ENCODE peak calls at places on chromosomes 12 and 14, in ten cellular contexts. R, Q, J, L, T, A, D, W, Z and N are unnamed samples. For H3K9me3, the result is how much of the 10 kb centered on the place peaks cover.

GRCh38 chr12:57196439-57196838 is 20.2 kb upstream of the NXPH4 start:
- DNase-seq in R (no peak), Q (no peak), J (no peak), L (no peak), T (no peak), A (no peak), D (no peak), W (no peak), Z (no peak), N (no peak)

GRCh38 chr12:5232826-5233500 is 189.3 kb downstream of the KCNA5 start:
- DNase-seq in R (no peak), Q (no peak), J (no peak), L (no peak), T (no peak), A (no peak), D (no peak), W (no peak), Z (no peak), N (no peak)

GRCh38 chr12:77433799-77434198 is 368.4 kb upstream of the E2F7 start:
- DNase-seq in R (peak), Q (no peak), J (no peak), L (no peak), T (no peak), A (peak), D (no peak), W (no peak), Z (no peak), N (no peak)

GRCh38 chr14:58026967-58027366 is 125.0 kb downstream of the ARMH4 start:
- DNase-seq in R (no peak), Q (no peak), J (no peak), L (no peak), T (no peak), A (no peak), D (no peak), W (no peak), Z (no peak), N (no peak)

GRCh38 chr12:71645268-71645667 is 18.4 kb downstream of the ZFC3H1 start:
- DNase-seq in R (no peak), Q (no peak), J (no peak), L (no peak), T (no peak), A (no peak), D (no peak), W (no peak), Z (no peak), N (no peak)

GRCh38 chr14:50667491-50668007 is 557 bp downstream of the SAV1 start:
- DNase-seq in R (no peak), Q (no peak), J (no peak), L (no peak), T (peak), A (no peak), D (peak), W (no peak), Z (no peak), N (peak)

GRCh38 chr12:94074216-94074969 is 74.0 kb upstream of the PLXNC1 start:
- DNase-seq in R (no peak), Q (no peak), J (no peak), L (peak), T (peak), A (no peak), D (no peak), W (no peak), Z (no peak), N (no peak)

GRCh38 chr12:532908-533565 is 73.3 kb downstream of the B4GALNT3 start:
- DNase-seq in R (peak), Q (no peak), J (no peak), L (no peak), T (no peak), A (peak), D (no peak), W (no peak), Z (no peak), N (no peak)

GRCh38 chr12:1917172-1918070 is 1.0 kb downstream of the CACNA2D4 start:
- DNase-seq in R (no peak), Q (no peak), J (no peak), L (no peak), T (no peak), A (no peak), D (no peak), W (no peak), Z (no peak), N (no peak)

GRCh38 chr12:96073346-96074336 is 38.3 kb upstream of the LTA4H start:
- DNase-seq in R (no peak), Q (peak), J (no peak), L (no peak), T (no peak), A (no peak), D (no peak), W (no peak), Z (no peak), N (no peak)

GRCh38 chr12:114480309-114481199 is 74.6 kb upstream of the TBX5 start:
- DNase-seq in R (peak), Q (no peak), J (no peak), L (no peak), T (no peak), A (no peak), D (no peak), W (no peak), Z (no peak), N (no peak)

GRCh38 chr12:92080390-92081285 is 65.0 kb downstream of the BTG1 start:
- DNase-seq in R (peak), Q (peak), J (no peak), L (no peak), T (no peak), A (peak), D (peak), W (no peak), Z (peak), N (no peak)

GRCh38 chr12:104049278-104050257 is at the start of gene GLT8D2:
- DNase-seq in R (peak), Q (no peak), J (peak), L (peak), T (peak), A (peak), D (no peak), W (peak), Z (peak), N (no peak)

GRCh38 chr12:119397540-119397939 is 63.0 kb downstream of the CCDC60 start:
- DNase-seq in R (no peak), Q (no peak), J (no peak), L (no peak), T (no peak), A (no peak), D (no peak), W (no peak), Z (no peak), N (no peak)

GRCh38 chr12:66409195-66409871 is 107.0 kb downstream of the HELB start:
- DNase-seq in R (peak), Q (peak), J (no peak), L (no peak), T (no peak), A (peak), D (peak), W (no peak), Z (peak), N (no peak)

GRCh38 chr14:54566410-54567223 is at the start of gene SAMD4A:
- DNase-seq in R (peak), Q (peak), J (peak), L (peak), T (peak), A (peak), D (peak), W (peak), Z (peak), N (peak)

GRCh38 chr14:43706901-43707300 is 800.2 kb downstream of the FSCB start:
- DNase-seq in R (peak), Q (peak), J (no peak), L (no peak), T (no peak), A (no peak), D (no peak), W (no peak), Z (no peak), N (no peak)

GRCh38 chr12:65999564-66000280 is 130.8 kb downstream of the LLPH start:
- DNase-seq in R (peak), Q (no peak), J (no peak), L (no peak), T (no peak), A (peak), D (no peak), W (no peak), Z (no peak), N (no peak)

GRCh38 chr14:89495718-89496117 is 78.7 kb upstream of the FOXN3 start:
- DNase-seq in R (no peak), Q (no peak), J (no peak), L (no peak), T (no peak), A (no peak), D (no peak), W (no peak), Z (no peak), N (no peak)

GRCh38 chr12:11576104-11576503 is 73.4 kb upstream of the ETV6 start:
- DNase-seq in R (peak), Q (peak), J (no peak), L (no peak), T (no peak), A (peak), D (no peak), W (no peak), Z (peak), N (no peak)

GRCh38 chr12:65830305-65830704 is 6.0 kb downstream of the HMGA2 start:
- DNase-seq in R (peak), Q (no peak), J (no peak), L (no peak), T (no peak), A (no peak), D (no peak), W (no peak), Z (no peak), N (no peak)

GRCh38 chr14:81273521-81273920 is 52.8 kb upstream of the GTF2A1 start:
- DNase-seq in R (no peak), Q (no peak), J (no peak), L (no peak), T (no peak), A (no peak), D (no peak), W (no peak), Z (no peak), N (no peak)

GRCh38 chr12:7601407-7601806 is 64.3 kb downstream of the APOBEC1 start:
- DNase-seq in R (no peak), Q (no peak), J (no peak), L (no peak), T (no peak), A (no peak), D (no peak), W (no peak), Z (no peak), N (no peak)

GRCh38 chr12:55724226-55724939 is 4.2 kb downstream of the RDH5 start:
- DNase-seq in R (peak), Q (peak), J (peak), L (peak), T (no peak), A (peak), D (peak), W (no peak), Z (peak), N (no peak)

GRCh38 chr12:3628629-3629028 is 124.3 kb downstream of the CRACR2A start:
- DNase-seq in R (no peak), Q (no peak), J (no peak), L (no peak), T (no peak), A (no peak), D (no peak), W (no peak), Z (no peak), N (no peak)

GRCh38 chr12:32895688-32896437 is 714 bp downstream of the PKP2 start:
- DNase-seq in R (no peak), Q (no peak), J (no peak), L (no peak), T (peak), A (no peak), D (peak), W (peak), Z (no peak), N (peak)

GRCh38 chr14:59679872-59680271 is 103.3 kb upstream of the CCDC175 start:
- DNase-seq in R (no peak), Q (no peak), J (no peak), L (no peak), T (no peak), A (no peak), D (no peak), W (no peak), Z (peak), N (no peak)

GRCh38 chr12:93135286-93136239 is 206.5 kb upstream of the EEA1 start:
- DNase-seq in R (peak), Q (no peak), J (no peak), L (no peak), T (no peak), A (no peak), D (no peak), W (no peak), Z (peak), N (no peak)

GRCh38 chr14:93741556-93742210 is 46.6 kb downstream of the PRIMA1 start:
- DNase-seq in R (no peak), Q (no peak), J (no peak), L (peak), T (peak), A (no peak), D (no peak), W (no peak), Z (no peak), N (no peak)

GRCh38 chr14:22375321-22375930 is 213.6 kb downstream of the DAD1 start:
- DNase-seq in R (peak), Q (peak), J (no peak), L (no peak), T (no peak), A (peak), D (no peak), W (no peak), Z (peak), N (no peak)

GRCh38 chr12:93569301-93569655 is 3.2 kb upstream of the SOCS2 start:
- DNase-seq in R (no peak), Q (no peak), J (no peak), L (no peak), T (no peak), A (no peak), D (no peak), W (no peak), Z (no peak), N (no peak)

GRCh38 chr12:26524862-26525465 is 308.0 kb downstream of the ITPR2 start:
- DNase-seq in R (peak), Q (peak), J (no peak), L (no peak), T (no peak), A (no peak), D (no peak), W (no peak), Z (peak), N (no peak)

GRCh38 chr12:104573-105081 is 38.1 kb downstream of the IQSEC3 start:
- DNase-seq in R (no peak), Q (no peak), J (no peak), L (no peak), T (no peak), A (no peak), D (no peak), W (no peak), Z (no peak), N (no peak)

GRCh38 chr12:103780992-103781391 is 60.0 kb downstream of the NT5DC3 start:
- DNase-seq in R (no peak), Q (no peak), J (no peak), L (peak), T (no peak), A (no peak), D (no peak), W (no peak), Z (no peak), N (no peak)

GRCh38 chr14:105878125-105878524 is 351.7 kb downstream of the TMEM121 start:
- DNase-seq in R (no peak), Q (no peak), J (peak), L (peak), T (no peak), A (no peak), D (peak), W (no peak), Z (no peak), N (no peak)

GRCh38 chr14:72000907-72001306 is 68.7 kb downstream of the RGS6 start:
- DNase-seq in R (no peak), Q (no peak), J (peak), L (peak), T (no peak), A (no peak), D (no peak), W (no peak), Z (no peak), N (no peak)

GRCh38 chr12:43501705-43502104 is 50.3 kb downstream of the ADAMTS20 start:
- DNase-seq in R (peak), Q (peak), J (no peak), L (no peak), T (no peak), A (peak), D (no peak), W (no peak), Z (peak), N (no peak)

GRCh38 chr14:89384636-89385035 is 32.4 kb downstream of the FOXN3 start:
- DNase-seq in R (no peak), Q (no peak), J (no peak), L (no peak), T (no peak), A (no peak), D (no peak), W (no peak), Z (no peak), N (no peak)

DNA sequence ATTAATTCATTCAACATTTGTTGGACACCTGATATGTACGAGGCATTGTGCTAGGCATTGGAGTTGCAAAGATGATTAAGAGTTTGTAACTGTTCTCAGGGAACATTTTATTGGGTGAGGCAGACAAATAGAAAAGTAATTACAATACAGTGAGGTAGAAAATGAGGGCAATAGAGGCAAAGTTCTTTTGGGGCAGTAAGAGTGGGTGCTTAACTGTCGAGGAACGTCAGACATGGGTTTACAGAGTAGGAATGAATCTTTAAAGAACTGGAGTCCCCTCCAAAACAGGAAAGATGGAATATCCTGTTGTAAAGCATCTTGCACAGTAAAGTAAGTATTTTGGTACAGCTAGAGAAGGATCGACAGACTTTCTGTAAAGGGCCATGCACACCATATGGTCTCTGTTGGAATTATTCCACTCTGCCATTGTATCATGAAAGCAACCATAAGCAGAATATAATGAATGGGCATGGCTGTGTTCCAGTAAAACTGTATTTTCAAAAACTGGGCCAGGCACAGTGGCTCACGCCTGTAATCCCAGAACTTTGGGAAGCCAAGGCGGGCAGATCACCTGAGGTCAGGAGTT is 9.1 kb downstream of the CREBL2 start:
- DNase-seq in R (no peak), Q (no peak), J (no peak), L (no peak), T (no peak), A (no peak), D (no peak), W (no peak), Z (no peak), N (no peak)
- H3K4me3 ChIP-seq in R (no peak), Q (no peak), J (no peak), L (no peak), T (no peak), A (no peak), D (no peak), W (no peak), Z (no peak), N (no peak)

GRCh38 chr14:70441641-70442040 is 10.3 kb upstream of the ADAM21 start:
- DNase-seq in R (no peak), Q (no peak), J (no peak), L (no peak), T (no peak), A (no peak), D (no peak), W (no peak), Z (no peak), N (no peak)
- H3K9me3 ChIP-seq in R (under half), Q (under half), J (under half), L (under half), T (under half), A (under half), D (under half), W (under half), Z (under half), N (under half)

DNA sequence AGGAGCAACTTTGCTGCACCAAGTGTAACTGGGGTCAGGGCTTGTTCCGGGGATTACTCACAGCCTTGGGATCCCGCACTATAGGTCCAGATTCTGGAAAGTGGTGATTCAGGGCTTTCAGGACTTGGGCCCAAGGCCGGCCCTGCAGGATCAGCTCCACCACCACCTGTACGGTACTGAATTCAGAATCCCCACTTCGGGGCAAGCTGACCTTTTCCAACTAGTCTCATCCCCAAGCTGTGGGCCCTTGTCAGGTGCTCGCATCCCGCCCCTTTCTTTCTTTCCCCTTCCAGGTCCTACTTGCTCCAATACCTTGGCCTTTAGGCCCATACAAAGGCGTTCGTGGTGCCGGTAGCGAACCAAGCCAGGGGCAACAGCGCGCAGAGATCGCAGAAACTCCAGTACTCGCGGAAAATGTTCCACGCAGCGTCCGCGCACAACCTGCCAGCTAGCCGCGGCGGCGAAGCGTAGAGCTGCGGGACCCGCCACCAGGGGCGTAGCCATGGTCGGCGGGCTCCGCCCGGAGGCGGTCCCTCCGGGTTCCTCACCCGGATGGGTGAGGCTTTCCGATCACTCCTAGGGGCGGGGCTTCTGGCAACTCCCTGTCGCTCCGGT is 487 bp downstream of the TINF2 start:
- DNase-seq in R (peak), Q (no peak), J (peak), L (peak), T (peak), A (peak), D (peak), W (peak), Z (peak), N (peak)
- TF ChIP-seq CTCF in R (peak), Q (no peak), J (peak), L (peak), T (peak), A (peak), D (peak), W (peak), Z (peak), N (peak)

DNA sequence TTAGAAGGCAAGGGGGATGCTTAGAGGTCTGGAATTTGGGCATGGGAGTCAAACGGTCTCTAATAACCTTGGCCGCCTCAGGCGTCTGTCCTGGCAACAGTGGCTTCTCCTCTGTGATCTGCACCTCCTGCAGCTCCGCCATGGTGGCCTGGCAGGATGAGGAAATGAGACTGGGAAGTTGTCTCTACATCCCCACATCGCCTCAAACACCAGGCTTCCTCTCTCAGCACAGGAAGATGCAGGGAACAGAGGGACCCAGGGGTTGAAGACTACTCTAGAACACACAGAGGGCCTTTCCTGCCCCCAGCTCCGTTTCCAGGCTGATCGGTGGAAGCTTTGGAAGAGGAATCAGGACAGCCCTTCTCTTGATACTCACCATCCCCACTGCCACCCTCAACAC is 1.7 kb downstream of the NDRG2 start:
- DNase-seq in R (no peak), Q (no peak), J (no peak), L (peak), T (no peak), A (no peak), D (no peak), W (no peak), Z (no peak), N (no peak)
- H3K4me3 ChIP-seq in R (no peak), Q (no peak), J (peak), L (peak), T (peak), A (no peak), D (no peak), W (peak), Z (no peak), N (peak)

GRCh38 chr12:38157274-38157932 is 159.2 kb upstream of the ALG10B start:
- DNase-seq in R (no peak), Q (no peak), J (no peak), L (no peak), T (no peak), A (no peak), D (no peak), W (peak), Z (no peak), N (no peak)
- H3K9me3 ChIP-seq in R (half or more), Q (under half), J (under half), L (under half), T (under half), A (under half), D (under half), W (under half), Z (under half), N (under half)

DNA sequence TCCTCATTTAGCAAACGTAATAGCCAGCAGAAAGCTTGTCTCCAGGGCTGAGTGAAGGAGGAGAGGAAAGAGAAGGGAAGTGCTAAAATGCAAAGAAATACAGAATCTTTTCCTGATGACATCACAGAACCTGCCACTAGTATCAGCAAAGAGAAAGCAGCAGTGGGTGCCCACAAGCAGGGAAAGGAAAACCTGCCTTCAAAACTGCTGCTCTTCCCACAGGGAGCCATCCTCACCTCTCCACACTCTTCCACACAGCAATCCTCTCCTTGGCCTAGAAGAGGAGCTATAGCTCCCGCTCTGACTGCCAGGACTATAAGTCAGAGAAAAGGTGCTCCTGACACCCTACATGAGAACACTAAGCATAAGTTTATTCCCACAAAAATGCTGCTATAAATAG is 11.3 kb downstream of the MED13L start:
- DNase-seq in R (peak), Q (peak), J (no peak), L (no peak), T (no peak), A (peak), D (no peak), W (no peak), Z (peak), N (no peak)
- TF ChIP-seq CTCF in R (peak), Q (peak), J (no peak), L (peak), T (no peak), A (peak), D (peak), W (no peak), Z (peak), N (no peak)

GRCh38 chr14:73739174-73739898 is 25.2 kb upstream of the PNMA1 start:
- DNase-seq in R (no peak), Q (no peak), J (no peak), L (no peak), T (no peak), A (no peak), D (no peak), W (no peak), Z (no peak), N (no peak)
- H3K4me3 ChIP-seq in R (no peak), Q (no peak), J (no peak), L (no peak), T (no peak), A (no peak), D (no peak), W (no peak), Z (no peak), N (no peak)